ENCODE peak calls at places on chromosomes 12 and 14, in six cellular contexts. B, V, X, C, L and P are unnamed samples.

GRCh38 chr12:114167431-114167830 is 201.3 kb upstream of the RBM19 start:
- DNase-seq in L (no peak), X (no peak), V (no peak), B (no peak), C (no peak), P (no peak)

GRCh38 chr14:51095854-51096823 is 1.2 kb upstream of the TRIM9 start:
- DNase-seq in B (no peak), L (no peak), X (no peak), V (peak; percentile 31), C (no peak), P (no peak)

GRCh38 chr12:80617733-80618132 is 89.7 kb upstream of the MYF6 start:
- DNase-seq in L (no peak), X (no peak), C (no peak), V (no peak), B (no peak), P (no peak)

GRCh38 chr14:56422703-56423213 is 156.8 kb upstream of the TMEM260 start:
- DNase-seq in V (peak; percentile 28), X (peak; percentile 30), B (peak; percentile 16), L (no peak), C (peak; percentile 21), P (no peak)

GRCh38 chr12:116545936-116546335 is 13.2 kb upstream of the MAP1LC3B2 start:
- DNase-seq in C (no peak), B (no peak), X (no peak), L (no peak), V (no peak), P (no peak)

GRCh38 chr14:55938249-55938791 is 179.9 kb upstream of the PELI2 start:
- DNase-seq in B (no peak), X (no peak), C (no peak), V (no peak), L (no peak), P (peak; percentile 57)

GRCh38 chr14:60151715-60152114 is 13.5 kb downstream of the DHRS7 start:
- DNase-seq in B (no peak), X (peak; percentile 94), L (no peak), C (no peak), V (peak; percentile 76), P (peak; percentile 95)

GRCh38 chr12:2853626-2854025 is 3.2 kb downstream of the TEX52 start:
- DNase-seq in C (peak; percentile 48), L (no peak), V (peak; percentile 93), X (peak; percentile 15), B (peak; percentile 28), P (peak; percentile 94)

GRCh38 chr14:67276131-67276530 is 34.9 kb downstream of the PALS1 start:
- DNase-seq in L (no peak), X (no peak), B (no peak), V (no peak), C (no peak), P (no peak)

GRCh38 chr12:6550294-6551062 is 5.4 kb downstream of the IFFO1 start:
- DNase-seq in L (no peak), C (no peak), X (peak; percentile 97), B (no peak), V (no peak), P (no peak)
- TF ChIP-seq POLR2AphosphoS5 in L (no peak), C (no peak), X (peak; percentile 76), B (no peak), V (no peak), P (no peak)

GRCh38 chr12:56189918-56190694 is 823 bp upstream of the SMARCC2 start:
- DNase-seq in B (peak; percentile 90), V (peak; percentile 77), L (peak; percentile 83), C (peak; percentile 83), X (peak; percentile 75), P (peak; percentile 95)
- TF ChIP-seq CTCF in B (no peak), V (no peak), L (peak; percentile 0), C (peak; percentile 36), X (no peak), P (no peak)

GRCh38 chr12:29610473-29611174 is 113.1 kb upstream of the OVCH1 start:
- DNase-seq in V (peak; percentile 4), B (no peak), X (no peak), L (no peak), C (no peak), P (no peak)
- TF ChIP-seq POLR2AphosphoS5 in V (no peak), B (no peak), X (no peak), L (no peak), C (no peak), P (no peak)

GRCh38 chr14:74527736-74528280 is 34.2 kb downstream of the ISCA2 start:
- DNase-seq in B (no peak), X (no peak), C (no peak), V (no peak), L (no peak), P (no peak)

GRCh38 chr14:74525361-74525851 is 31.8 kb downstream of the ISCA2 start:
- DNase-seq in B (no peak), L (peak; percentile 9), X (no peak), C (no peak), V (no peak), P (no peak)

GRCh38 chr14:74528886-74529285 is 35.3 kb downstream of the ISCA2 start:
- DNase-seq in X (no peak), L (no peak), C (no peak), B (no peak), V (no peak), P (no peak)

GRCh38 chr14:74528406-74528805 is 34.8 kb downstream of the ISCA2 start:
- DNase-seq in C (no peak), V (no peak), B (no peak), X (no peak), L (no peak), P (no peak)

GRCh38 chr14:74526854-74527585 is 33.5 kb downstream of the ISCA2 start:
- DNase-seq in X (no peak), L (no peak), C (no peak), V (no peak), B (no peak), P (no peak)
- TF ChIP-seq CTCF in X (no peak), L (no peak), C (no peak), V (peak; percentile 7), B (peak; percentile 25), P (no peak)

GRCh38 chr12:111436811-111437210 is 31.1 kb downstream of the SH2B3 start:
- DNase-seq in B (no peak), L (no peak), C (no peak), X (no peak), V (no peak), P (no peak)

GRCh38 chr12:111440152-111440551 is 34.4 kb downstream of the SH2B3 start:
- DNase-seq in B (no peak), V (no peak), X (no peak), C (no peak), L (no peak), P (no peak)

GRCh38 chr12:111437816-111438454 is 32.2 kb downstream of the SH2B3 start:
- DNase-seq in C (no peak), B (no peak), X (peak; percentile 91), V (no peak), L (no peak), P (no peak)

GRCh38 chr12:111439657-111440151 is 34.0 kb downstream of the SH2B3 start:
- DNase-seq in C (no peak), B (no peak), L (no peak), X (no peak), V (no peak), P (no peak)

GRCh38 chr12:111438501-111438900 is 32.8 kb downstream of the SH2B3 start:
- DNase-seq in C (no peak), B (no peak), L (no peak), X (peak; percentile 96), V (no peak), P (no peak)
- TF ChIP-seq POLR2AphosphoS5 in C (no peak), B (no peak), L (no peak), X (peak; percentile 87), V (no peak), P (no peak)

GRCh38 chr14:97709552-97709951 is 912.4 kb downstream of the VRK1 start:
- DNase-seq in C (no peak), L (no peak), X (no peak), B (no peak), V (no peak), P (no peak)

GRCh38 chr14:97705976-97706375 is 908.8 kb downstream of the VRK1 start:
- DNase-seq in C (no peak), B (no peak), V (no peak), L (no peak), X (no peak), P (peak; percentile 50)

GRCh38 chr14:97706814-97707213 is 909.6 kb downstream of the VRK1 start:
- DNase-seq in X (no peak), C (no peak), L (no peak), B (no peak), V (no peak), P (peak; percentile 74)

GRCh38 chr14:97705107-97705506 is 907.9 kb downstream of the VRK1 start:
- DNase-seq in L (no peak), C (no peak), V (no peak), B (no peak), X (no peak), P (no peak)

GRCh38 chr14:97707603-97708002 is 910.4 kb downstream of the VRK1 start:
- DNase-seq in V (no peak), B (no peak), X (no peak), C (no peak), L (peak; percentile 40), P (peak; percentile 39)
- TF ChIP-seq CTCF in V (no peak), B (no peak), X (no peak), C (no peak), L (peak; percentile 2), P (no peak)

DNA sequence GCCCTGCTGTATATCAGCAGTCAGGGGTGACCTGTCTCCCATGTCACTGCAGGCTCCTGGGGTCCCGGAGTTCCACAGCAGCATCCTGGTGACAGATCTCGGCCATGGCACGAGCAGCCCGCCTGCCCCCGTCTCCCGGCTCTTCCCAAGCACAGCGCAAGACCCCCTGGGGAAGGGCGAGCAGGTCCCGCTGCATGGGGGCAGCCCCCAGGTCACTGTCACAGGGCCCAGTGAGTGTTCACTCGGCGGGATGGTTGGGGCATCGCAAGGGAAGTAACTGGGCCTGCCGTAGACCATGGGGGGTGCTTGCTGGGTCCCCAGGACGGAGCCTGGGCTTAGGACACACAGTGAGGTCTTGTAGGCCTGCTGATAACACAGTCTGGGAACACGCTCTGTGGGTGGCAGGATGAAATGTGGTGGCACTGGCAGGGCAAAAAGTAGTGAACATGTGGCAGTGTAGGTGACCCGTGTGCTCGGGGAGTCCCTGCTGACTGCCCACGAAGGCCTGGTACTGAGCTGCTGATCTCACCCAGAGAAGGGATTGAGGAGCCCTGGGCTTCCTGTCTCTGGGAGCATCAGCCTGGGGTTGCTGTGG is 38.5 kb downstream of the IL31 start:
- DNase-seq in V (no peak), C (no peak), X (no peak), L (no peak), B (no peak), P (no peak)
- TF ChIP-seq POLR2AphosphoS5 in V (no peak), C (no peak), X (no peak), L (no peak), B (no peak), P (no peak)

DNA sequence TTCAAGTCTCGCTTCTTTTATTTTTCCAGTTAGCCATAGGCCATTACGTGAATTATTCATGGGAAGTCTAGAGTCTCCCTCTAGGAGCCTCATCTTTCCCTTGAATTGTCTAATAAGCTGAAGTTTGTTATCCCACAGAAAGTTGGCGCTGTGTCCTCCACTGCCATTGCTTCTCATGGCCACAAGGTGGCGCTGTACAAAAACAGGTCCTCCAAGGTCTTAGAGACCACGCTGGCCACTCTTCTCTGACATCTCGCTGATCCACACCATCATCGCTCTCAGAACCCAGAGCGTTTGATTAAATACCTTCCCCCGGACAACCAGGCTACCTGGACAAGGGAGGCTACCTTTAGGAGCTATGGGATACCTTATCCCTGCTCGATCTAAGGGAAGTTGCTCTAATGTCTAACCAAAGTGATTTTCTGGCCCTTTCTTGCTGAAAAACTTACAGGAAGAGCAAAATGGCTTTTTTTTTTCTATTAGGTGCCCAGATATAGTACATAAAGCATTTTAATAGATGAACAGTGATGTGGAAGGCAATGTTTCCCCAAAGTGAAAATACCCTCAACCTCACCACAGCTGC is 110.0 kb downstream of the CCDC60 start:
- DNase-seq in B (peak; percentile 85), C (peak; percentile 72), X (peak; percentile 57), V (peak; percentile 62), L (peak; percentile 28), P (no peak)
- TF ChIP-seq CTCF in B (peak; percentile 100), C (peak; percentile 82), X (peak; percentile 99), V (peak; percentile 88), L (peak; percentile 95), P (peak; percentile 73)